ENCODE peak calls at places on chromosomes 3 and 15, in ten cellular contexts. W, F, T, N, U, A, G, V, O and B are unnamed samples.

GRCh38 chr3:58528629-58529028 is 8.4 kb downstream of the ACOX2 start:
- DNase-seq in W (no peak), F (no peak), T (no peak), N (no peak), U (no peak), A (peak; percentile 75), G (no peak), V (peak; percentile 40), O (no peak), B (no peak)

GRCh38 chr3:141082064-141082463 is 30.9 kb downstream of the SPSB4 start:
- DNase-seq in W (no peak), F (no peak), T (no peak), N (no peak), U (no peak), A (no peak), G (no peak), V (no peak), O (no peak), B (no peak)

GRCh38 chr15:69490356-69491050 is 37.9 kb downstream of the RPLP1 start:
- DNase-seq in W (no peak), F (no peak), T (no peak), N (no peak), U (no peak), A (no peak), G (no peak), V (no peak), O (peak; percentile 58), B (no peak)

GRCh38 chr15:51735611-51736010 is 1.8 kb downstream of the LYSMD2 start:
- DNase-seq in W (no peak), F (no peak), T (no peak), N (no peak), U (no peak), A (peak; percentile 16), G (no peak), V (no peak), O (no peak), B (no peak)

GRCh38 chr3:140056047-140056446 is 121.1 kb downstream of the CLSTN2 start:
- DNase-seq in W (no peak), F (no peak), T (no peak), N (no peak), U (no peak), A (no peak), G (no peak), V (peak; percentile 10), O (no peak), B (no peak)

GRCh38 chr3:73192036-73192738 is 130.7 kb downstream of the EBLN2 start:
- DNase-seq in W (peak; percentile 66), F (no peak), T (no peak), N (no peak), U (peak; percentile 37), A (no peak), G (no peak), V (peak; percentile 17), O (no peak), B (peak; percentile 68)

GRCh38 chr15:43093026-43093425 is 12.8 kb downstream of the UBR1 start:
- DNase-seq in W (no peak), F (no peak), T (no peak), N (no peak), U (no peak), A (no peak), G (no peak), V (no peak), O (no peak), B (no peak)

GRCh38 chr15:60351066-60351465 is 46.7 kb downstream of the ANXA2 start:
- DNase-seq in W (no peak), F (no peak), T (no peak), N (no peak), U (no peak), A (no peak), G (no peak), V (no peak), O (no peak), B (peak; percentile 35)

GRCh38 chr3:50302095-50303037 is 1.0 kb downstream of the HYAL1 start:
- DNase-seq in W (no peak), F (peak; percentile 65), T (no peak), N (no peak), U (no peak), A (no peak), G (no peak), V (no peak), O (peak; percentile 75), B (no peak)

GRCh38 chr3:134423153-134423552 is 48.9 kb upstream of the AMOTL2 start:
- DNase-seq in W (no peak), F (no peak), T (peak; percentile 24), N (no peak), U (no peak), A (no peak), G (no peak), V (peak; percentile 55), O (no peak), B (peak; percentile 87)

GRCh38 chr15:90774731-90775521 is 57.8 kb downstream of the BLM start:
- DNase-seq in W (no peak), F (no peak), T (peak; percentile 64), N (no peak), U (peak; percentile 18), A (no peak), G (no peak), V (no peak), O (no peak), B (no peak)

GRCh38 chr15:30992073-30992363 is 590 bp upstream of the MTMR10 start:
- DNase-seq in W (no peak), F (no peak), T (no peak), N (no peak), U (no peak), A (no peak), G (no peak), V (no peak), O (no peak), B (no peak)

GRCh38 chr3:171458857-171459129 is 1.4 kb downstream of the TNIK start:
- DNase-seq in W (peak; percentile 55), F (no peak), T (no peak), N (no peak), U (no peak), A (no peak), G (no peak), V (no peak), O (no peak), B (no peak)

GRCh38 chr3:149375164-149375823 is 2.2 kb downstream of the TM4SF1 start:
- DNase-seq in W (no peak), F (no peak), T (peak; percentile 45), N (no peak), U (no peak), A (no peak), G (no peak), V (no peak), O (no peak), B (no peak)

GRCh38 chr15:88627463-88627862 is 6.3 kb downstream of the AEN start:
- DNase-seq in W (no peak), F (no peak), T (no peak), N (no peak), U (no peak), A (peak; percentile 56), G (peak; percentile 70), V (no peak), O (no peak), B (no peak)

GRCh38 chr3:61194892-61195538 is 56.2 kb downstream of the FHIT start:
- DNase-seq in W (no peak), F (no peak), T (no peak), N (no peak), U (no peak), A (no peak), G (no peak), V (no peak), O (no peak), B (no peak)

GRCh38 chr15:71691322-71691699 is 119.0 kb upstream of the NR2E3 start:
- DNase-seq in W (no peak), F (no peak), T (no peak), N (no peak), U (no peak), A (no peak), G (no peak), V (no peak), O (no peak), B (no peak)

GRCh38 chr3:42187936-42188335 is 78.0 kb downstream of the CCK start:
- DNase-seq in W (no peak), F (no peak), T (no peak), N (no peak), U (no peak), A (no peak), G (no peak), V (no peak), O (no peak), B (no peak)

GRCh38 chr3:42188365-42188764 is 77.6 kb downstream of the CCK start:
- DNase-seq in W (no peak), F (no peak), T (no peak), N (no peak), U (no peak), A (no peak), G (no peak), V (no peak), O (no peak), B (no peak)

GRCh38 chr3:42190701-42191442 is 75.1 kb downstream of the CCK start:
- DNase-seq in W (peak; percentile 89), F (no peak), T (peak; percentile 67), N (no peak), U (peak; percentile 41), A (peak; percentile 82), G (peak; percentile 64), V (peak; percentile 59), O (no peak), B (peak; percentile 75)

GRCh38 chr3:42189746-42190145 is 76.2 kb downstream of the CCK start:
- DNase-seq in W (no peak), F (no peak), T (no peak), N (no peak), U (no peak), A (no peak), G (no peak), V (no peak), O (no peak), B (no peak)

GRCh38 chr3:42189071-42189470 is 76.9 kb downstream of the CCK start:
- DNase-seq in W (no peak), F (no peak), T (no peak), N (no peak), U (no peak), A (no peak), G (no peak), V (no peak), O (no peak), B (no peak)
- H3K27ac ChIP-seq in W (no peak overlapping the region), F (peak overlapping the region; percentile 34), T (no peak overlapping the region), N (no peak overlapping the region), U (peak overlapping the region; percentile 33), A (no peak overlapping the region), G (no peak overlapping the region), V (no peak overlapping the region), O (no peak overlapping the region), B (no peak overlapping the region)

GRCh38 chr3:2921903-2922302 is 188.3 kb downstream of the IL5RA start:
- DNase-seq in W (no peak), F (no peak), T (no peak), N (no peak), U (no peak), A (no peak), G (no peak), V (peak; percentile 52), O (no peak), B (no peak)
- TF ChIP-seq CTCF in W (no peak), F (peak; percentile 56), T (no peak), N (peak; percentile 54), U (no peak), A (peak; percentile 25), G (no peak), V (peak; percentile 60), O (no peak), B (no peak)

GRCh38 chr15:66089049-66089448 is 164.5 kb downstream of the MEGF11 start:
- DNase-seq in W (no peak), F (peak; percentile 70), T (no peak), N (peak; percentile 46), U (no peak), A (no peak), G (no peak), V (no peak), O (no peak), B (no peak)
- H3K27ac ChIP-seq in W (no peak overlapping the region), F (peak overlapping the region; percentile 84), T (no peak overlapping the region), N (no peak overlapping the region), U (no peak overlapping the region), A (no peak overlapping the region), G (no peak overlapping the region), V (no peak overlapping the region), O (no peak overlapping the region), B (no peak overlapping the region)

GRCh38 chr3:155739154-155739553 is 5.7 kb downstream of the PLCH1 start:
- DNase-seq in W (no peak), F (no peak), T (no peak), N (no peak), U (no peak), A (no peak), G (no peak), V (peak; percentile 49), O (no peak), B (no peak)
- TF ChIP-seq CTCF in W (no peak), F (no peak), T (peak; percentile 11), N (no peak), U (no peak), A (no peak), G (no peak), V (peak; percentile 37), O (no peak), B (peak; percentile 21)